ENCODE peak calls at places on chromosomes 4 and X, in eight cellular contexts. One of them, this sample, is unnamed.
A peak's percentile ranks its signal among the peaks of the same experiment; 100 is the strongest.

GRCh38 chr4:52658671-52659015 is 458 bp downstream of the USP46 start:
- DNase-seq in A549: peak; percentile 3
- DNase-seq in HCT116: no peak
- DNase-seq in uterus: peak; percentile 22
- DNase-seq in ovary: no peak
- DNase-seq in Peyer's patch: no peak
- DNase-seq in heart left ventricle: peak; percentile 31
- DNase-seq in right lobe of liver: no peak
- DNase-seq in this sample: no peak

GRCh38 chr4:65535128-65535527 is 135.2 kb downstream of the EPHA5 start:
- DNase-seq in A549: no peak
- DNase-seq in ovary: no peak
- DNase-seq in HCT116: no peak
- DNase-seq in uterus: no peak
- DNase-seq in heart left ventricle: no peak
- DNase-seq in right lobe of liver: no peak
- DNase-seq in Peyer's patch: no peak
- DNase-seq in this sample: no peak

GRCh38 chrX:8204169-8204935 is 33.3 kb upstream of the VCX2 start:
- DNase-seq in right lobe of liver: no peak
- DNase-seq in HCT116: no peak
- DNase-seq in uterus: no peak
- DNase-seq in ovary: no peak
- DNase-seq in A549: no peak
- DNase-seq in Peyer's patch: no peak
- DNase-seq in heart left ventricle: no peak
- DNase-seq in this sample: no peak

GRCh38 chrX:48703642-48704481 is 7.3 kb downstream of the SUV39H1 start:
- DNase-seq in HCT116: no peak
- DNase-seq in right lobe of liver: no peak
- DNase-seq in heart left ventricle: no peak
- DNase-seq in ovary: no peak
- DNase-seq in Peyer's patch: no peak
- DNase-seq in uterus: no peak
- DNase-seq in A549: peak; percentile 4
- DNase-seq in this sample: no peak

GRCh38 chr4:120266602-120267001 is 200.0 kb upstream of the MAD2L1 start:
- DNase-seq in uterus: no peak
- DNase-seq in HCT116: no peak
- DNase-seq in heart left ventricle: no peak
- DNase-seq in ovary: no peak
- DNase-seq in Peyer's patch: no peak
- DNase-seq in right lobe of liver: no peak
- DNase-seq in A549: no peak
- DNase-seq in this sample: no peak

GRCh38 chr4:53592128-53592527 is 842 bp upstream of the LNX1 start:
- DNase-seq in heart left ventricle: no peak
- DNase-seq in HCT116: no peak
- DNase-seq in Peyer's patch: peak; percentile 73
- DNase-seq in A549: no peak
- DNase-seq in uterus: no peak
- DNase-seq in right lobe of liver: no peak
- DNase-seq in ovary: no peak
- DNase-seq in this sample: peak; percentile 63

GRCh38 chrX:38212246-38212645 is 8.4 kb downstream of the SRPX start:
- DNase-seq in heart left ventricle: no peak
- DNase-seq in uterus: no peak
- DNase-seq in ovary: no peak
- DNase-seq in A549: no peak
- DNase-seq in HCT116: no peak
- DNase-seq in right lobe of liver: no peak
- DNase-seq in Peyer's patch: no peak
- DNase-seq in this sample: no peak

GRCh38 chrX:140765043-140765784 is 55.7 kb downstream of the LINC00632 start:
- DNase-seq in heart left ventricle: no peak
- DNase-seq in HCT116: no peak
- DNase-seq in Peyer's patch: no peak
- DNase-seq in right lobe of liver: no peak
- DNase-seq in ovary: no peak
- DNase-seq in uterus: no peak
- DNase-seq in A549: no peak
- DNase-seq in this sample: no peak

GRCh38 chrX:356385-357034 is 30.2 kb downstream of the PPP2R3B start:
- DNase-seq in HCT116: no peak
- DNase-seq in ovary: no peak
- DNase-seq in heart left ventricle: no peak
- DNase-seq in uterus: no peak
- DNase-seq in right lobe of liver: no peak
- DNase-seq in A549: no peak
- DNase-seq in Peyer's patch: no peak
- DNase-seq in this sample: no peak

GRCh38 chr4:170374770-170375169 is 285.0 kb upstream of the AADAT start:
- DNase-seq in Peyer's patch: peak; percentile 71
- DNase-seq in heart left ventricle: no peak
- DNase-seq in ovary: no peak
- DNase-seq in right lobe of liver: peak; percentile 63
- DNase-seq in uterus: no peak
- DNase-seq in HCT116: peak; percentile 40
- DNase-seq in A549: peak; percentile 1
- DNase-seq in this sample: peak; percentile 59

GRCh38 chr4:21882050-21882839 is 66.3 kb downstream of the KCNIP4 start:
- DNase-seq in uterus: no peak
- DNase-seq in HCT116: no peak
- DNase-seq in ovary: no peak
- DNase-seq in A549: no peak
- DNase-seq in heart left ventricle: no peak
- DNase-seq in right lobe of liver: no peak
- DNase-seq in Peyer's patch: no peak
- DNase-seq in this sample: no peak

GRCh38 chr4:6338175-6338950 is 68.7 kb downstream of the WFS1 start:
- DNase-seq in ovary: no peak
- DNase-seq in uterus: no peak
- DNase-seq in HCT116: no peak
- DNase-seq in Peyer's patch: peak; percentile 52
- DNase-seq in right lobe of liver: no peak
- DNase-seq in heart left ventricle: no peak
- DNase-seq in A549: no peak
- DNase-seq in this sample: no peak

GRCh38 chrX:42090395-42090794 is 167.0 kb upstream of the CASK start:
- DNase-seq in heart left ventricle: no peak
- DNase-seq in right lobe of liver: no peak
- DNase-seq in A549: no peak
- DNase-seq in ovary: no peak
- DNase-seq in HCT116: no peak
- DNase-seq in uterus: no peak
- DNase-seq in Peyer's patch: no peak
- DNase-seq in this sample: no peak

GRCh38 chr4:154314248-154314647 is 177.4 kb downstream of the DCHS2 start:
- DNase-seq in ovary: no peak
- DNase-seq in uterus: no peak
- DNase-seq in HCT116: peak; percentile 37
- DNase-seq in A549: no peak
- DNase-seq in Peyer's patch: no peak
- DNase-seq in right lobe of liver: no peak
- DNase-seq in heart left ventricle: no peak
- DNase-seq in this sample: no peak

GRCh38 chr4:154313004-154313587 is 178.5 kb downstream of the DCHS2 start:
- DNase-seq in HCT116: no peak
- DNase-seq in ovary: no peak
- DNase-seq in right lobe of liver: no peak
- DNase-seq in A549: no peak
- DNase-seq in Peyer's patch: no peak
- DNase-seq in heart left ventricle: no peak
- DNase-seq in uterus: no peak
- DNase-seq in this sample: no peak

GRCh38 chr4:154317600-154317999 is 174.0 kb downstream of the DCHS2 start:
- DNase-seq in uterus: no peak
- DNase-seq in HCT116: no peak
- DNase-seq in A549: no peak
- DNase-seq in Peyer's patch: no peak
- DNase-seq in right lobe of liver: no peak
- DNase-seq in ovary: no peak
- DNase-seq in heart left ventricle: no peak
- DNase-seq in this sample: no peak

GRCh38 chr4:154312246-154312645 is 179.4 kb downstream of the DCHS2 start:
- DNase-seq in ovary: no peak
- DNase-seq in Peyer's patch: no peak
- DNase-seq in HCT116: no peak
- DNase-seq in heart left ventricle: no peak
- DNase-seq in right lobe of liver: no peak
- DNase-seq in uterus: no peak
- DNase-seq in A549: no peak
- DNase-seq in this sample: no peak

DNA sequence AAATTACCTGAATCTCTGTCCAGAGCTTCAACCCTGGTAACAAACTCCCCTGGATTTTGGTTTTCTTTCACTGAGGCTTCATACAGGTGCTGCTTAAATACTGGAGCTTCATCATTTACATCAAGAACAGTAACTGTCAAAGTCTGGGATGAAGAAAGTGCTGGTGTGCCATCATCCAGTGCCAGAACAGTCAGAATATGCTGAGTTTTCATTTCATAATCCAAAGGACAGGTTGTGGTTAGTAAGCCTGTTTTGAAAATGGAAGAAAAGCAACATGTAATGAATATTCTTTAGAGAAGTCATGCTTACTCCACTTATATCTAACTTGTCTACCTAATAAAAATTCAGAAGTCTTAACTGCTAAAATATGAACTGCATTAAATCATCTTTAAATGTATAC is 175.9 kb downstream of the DCHS2 start:
- DNase-seq in Peyer's patch: no peak
- DNase-seq in HCT116: no peak
- DNase-seq in uterus: no peak
- DNase-seq in heart left ventricle: no peak
- DNase-seq in right lobe of liver: no peak
- DNase-seq in A549: no peak
- DNase-seq in ovary: no peak
- DNase-seq in this sample: no peak
- H3K4me3 ChIP-seq in Peyer's patch: no peak overlapping the region
- H3K4me3 ChIP-seq in HCT116: no peak overlapping the region
- H3K4me3 ChIP-seq in uterus: no peak overlapping the region
- H3K4me3 ChIP-seq in heart left ventricle: no peak overlapping the region
- H3K4me3 ChIP-seq in right lobe of liver: no peak overlapping the region
- H3K4me3 ChIP-seq in A549: no peak overlapping the region
- H3K4me3 ChIP-seq in ovary: no peak overlapping the region
- H3K4me3 ChIP-seq in this sample: no peak overlapping the region

DNA sequence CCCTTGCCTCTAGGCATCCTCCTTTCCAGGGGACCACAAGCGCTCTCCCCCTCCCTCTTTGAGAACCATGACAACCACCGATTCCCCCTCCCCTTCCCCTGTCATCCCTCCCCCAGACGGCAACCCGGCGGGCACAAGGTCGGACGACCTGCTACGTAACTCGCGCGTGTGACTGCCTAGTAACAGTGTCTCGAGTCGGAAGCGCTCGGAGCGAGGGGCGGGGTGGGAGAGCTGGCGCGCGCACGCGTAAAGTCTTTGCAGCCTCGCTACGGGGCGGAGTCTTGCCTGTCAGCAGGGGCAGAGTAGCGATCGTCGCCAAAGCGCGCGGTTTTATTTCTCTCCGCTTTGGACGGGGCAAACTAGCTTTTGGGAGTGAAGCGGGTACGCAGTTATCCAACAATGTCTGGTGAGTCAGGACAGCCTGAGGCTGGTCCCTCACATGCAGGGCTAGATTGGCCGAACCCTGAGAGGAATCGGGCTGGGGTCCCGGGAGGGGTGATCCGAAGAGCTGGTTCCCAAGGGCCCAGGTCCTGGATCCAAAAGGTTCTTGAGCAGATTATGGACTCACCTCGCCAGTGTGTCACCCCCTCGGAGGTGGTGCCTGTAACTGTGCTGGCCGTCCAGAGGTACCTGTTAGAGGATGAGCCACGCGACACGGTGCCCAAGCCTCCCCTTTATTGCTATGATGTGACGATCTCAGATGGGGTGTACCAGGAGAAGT is at the start of gene RADX:
- DNase-seq in uterus: peak; percentile 72
- DNase-seq in ovary: peak; percentile 84
- DNase-seq in A549: peak; percentile 36
- DNase-seq in Peyer's patch: peak; percentile 93
- DNase-seq in HCT116: peak; percentile 64
- DNase-seq in heart left ventricle: peak; percentile 58
- DNase-seq in right lobe of liver: peak; percentile 81
- DNase-seq in this sample: peak; percentile 86
- TF ChIP-seq POLR2A in uterus: no peak
- TF ChIP-seq POLR2A in ovary: peak; percentile 69
- TF ChIP-seq POLR2A in A549: no peak
- TF ChIP-seq POLR2A in Peyer's patch: peak; percentile 28
- TF ChIP-seq POLR2A in HCT116: peak; percentile 37
- TF ChIP-seq POLR2A in heart left ventricle: no peak
- TF ChIP-seq POLR2A in right lobe of liver: peak; percentile 27
- TF ChIP-seq POLR2A in this sample: peak; percentile 37

DNA sequence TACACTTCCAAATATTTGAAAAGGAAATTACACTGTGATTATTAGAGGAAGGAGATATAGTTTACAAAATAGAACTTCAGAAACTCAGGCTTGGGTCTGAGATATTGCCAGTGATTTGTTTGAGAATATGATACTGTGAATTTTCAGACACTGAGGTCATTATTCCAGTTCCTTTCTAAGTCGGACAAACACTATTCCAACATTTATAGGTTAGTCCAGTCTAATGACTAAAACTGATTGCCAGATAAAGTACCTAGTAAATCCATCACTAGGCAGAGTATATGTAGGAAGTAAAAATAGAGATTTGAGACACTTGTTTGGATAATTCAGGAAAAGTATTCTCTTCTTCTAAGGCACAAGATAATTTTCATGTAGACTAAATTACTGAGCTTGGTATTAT is 13.2 kb downstream of the MTTP start:
- DNase-seq in HCT116: no peak
- DNase-seq in Peyer's patch: no peak
- DNase-seq in uterus: no peak
- DNase-seq in right lobe of liver: no peak
- DNase-seq in heart left ventricle: no peak
- DNase-seq in A549: no peak
- DNase-seq in ovary: no peak
- DNase-seq in this sample: no peak
- H3K27ac ChIP-seq in HCT116: no peak overlapping the region
- H3K27ac ChIP-seq in Peyer's patch: peak overlapping the region; percentile 2
- H3K27ac ChIP-seq in uterus: no peak overlapping the region
- H3K27ac ChIP-seq in right lobe of liver: no peak overlapping the region
- H3K27ac ChIP-seq in heart left ventricle: no peak overlapping the region
- H3K27ac ChIP-seq in A549: no peak overlapping the region
- H3K27ac ChIP-seq in ovary: no peak overlapping the region
- H3K27ac ChIP-seq in this sample: no peak overlapping the region

DNA sequence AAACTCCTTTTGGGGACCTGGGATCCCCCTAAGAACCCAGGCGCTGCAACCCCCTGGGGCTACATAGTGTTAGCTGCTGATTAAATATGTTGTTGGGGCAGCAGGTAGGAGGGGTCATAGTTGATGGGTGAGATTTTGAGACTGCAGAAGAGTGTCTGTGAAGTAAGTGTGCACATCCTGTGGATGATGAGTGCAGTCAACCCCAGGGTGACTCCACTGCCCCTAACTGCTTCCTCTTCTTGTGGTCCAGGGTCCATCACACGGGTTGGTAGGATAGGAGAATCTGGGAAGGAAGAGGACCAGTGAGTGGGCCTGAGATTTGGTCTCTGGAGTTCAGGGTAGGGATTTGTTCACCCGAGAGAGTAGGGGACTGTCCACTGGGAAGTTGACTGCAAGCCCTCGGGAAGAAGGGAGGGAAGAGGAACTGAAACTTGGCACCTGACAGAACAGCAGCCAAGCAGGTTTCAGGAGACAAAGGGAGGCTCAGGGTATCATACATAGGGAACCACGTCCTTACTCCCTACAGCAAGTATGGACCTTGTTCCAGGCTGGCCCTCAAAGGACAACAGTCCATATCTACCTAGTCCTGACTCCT is 8.5 kb downstream of the DLG3 start:
- DNase-seq in heart left ventricle: no peak
- DNase-seq in Peyer's patch: no peak
- DNase-seq in ovary: no peak
- DNase-seq in HCT116: no peak
- DNase-seq in A549: no peak
- DNase-seq in uterus: no peak
- DNase-seq in right lobe of liver: no peak
- DNase-seq in this sample: no peak
- H3K4me3 ChIP-seq in heart left ventricle: peak overlapping the region; percentile 62
- H3K4me3 ChIP-seq in Peyer's patch: no peak overlapping the region
- H3K4me3 ChIP-seq in ovary: no peak overlapping the region
- H3K4me3 ChIP-seq in HCT116: peak overlapping the region; percentile 64
- H3K4me3 ChIP-seq in A549: peak overlapping the region; percentile 52
- H3K4me3 ChIP-seq in uterus: no peak overlapping the region
- H3K4me3 ChIP-seq in right lobe of liver: no peak overlapping the region
- H3K4me3 ChIP-seq in this sample: no peak overlapping the region

This sample was measured in transverse colon.